ENCODE peak calls at places on chromosomes 16 and 17, in four cellular contexts. W is AG04450, U is astrocyte of the spinal cord, Y is brain microvascular endothelial cell. G is an unnamed sample.

GRCh38 chr16:81164481-81164880 is 68.3 kb upstream of the GCSH start:
- DNase-seq in Y (no peak), W (no peak), U (no peak), G (no peak)

GRCh38 chr17:42520540-42520951 is 15.5 kb upstream of the NAGLU start:
- DNase-seq in Y (peak), U (no peak), W (no peak), G (no peak)

GRCh38 chr17:68238894-68239293 is 8.9 kb upstream of the AMZ2 start:
- DNase-seq in W (no peak), U (no peak), Y (no peak), G (no peak)

GRCh38 chr16:30934827-30935557 is 11.6 kb downstream of the FBXL19 start:
- DNase-seq in W (no peak), U (peak), Y (peak), G (peak)

GRCh38 chr16:46974352-46974751 is 878 bp upstream of the DNAJA2 start:
- DNase-seq in W (no peak), U (no peak), Y (no peak), G (peak)

GRCh38 chr16:11792404-11793260 is 4.4 kb downstream of the ZC3H7A start:
- DNase-seq in Y (no peak), U (no peak), W (no peak), G (no peak)

GRCh38 chr16:14957576-14958322 is 17.1 kb upstream of the PDXDC1 start:
- DNase-seq in Y (no peak), U (no peak), W (no peak), G (no peak)

GRCh38 chr17:77738666-77739531 is 219.6 kb upstream of the TNRC6C start:
- DNase-seq in Y (no peak), W (no peak), U (no peak), G (no peak)

GRCh38 chr17:32492648-32493289 is 6.0 kb downstream of the CDK5R1 start:
- DNase-seq in Y (no peak), W (no peak), U (no peak), G (no peak)

GRCh38 chr16:67339453-67339852 is 12.8 kb downstream of the LRRC36 start:
- DNase-seq in W (peak), U (peak), Y (no peak), G (no peak)

GRCh38 chr16:51374346-51374745 is 223.3 kb upstream of the SALL1 start:
- DNase-seq in U (peak), W (peak), Y (peak), G (no peak)

GRCh38 chr16:88719933-88720296 is 13.6 kb downstream of the CTU2 start:
- DNase-seq in Y (no peak), W (no peak), U (no peak), G (no peak)

GRCh38 chr16:84241778-84242177 is 2.0 kb upstream of the KCNG4 start:
- DNase-seq in W (no peak), Y (no peak), U (no peak), G (no peak)

GRCh38 chr16:15916323-15916722 is 27.9 kb upstream of the CEP20 start:
- DNase-seq in U (no peak), W (no peak), Y (no peak), G (no peak)

GRCh38 chr17:79525793-79526677 is 84.8 kb downstream of the RBFOX3 start:
- DNase-seq in W (no peak), U (no peak), Y (no peak), G (no peak)

GRCh38 chr17:6186998-6187397 is 116.8 kb downstream of the WSCD1 start:
- DNase-seq in W (no peak), Y (no peak), U (no peak), G (no peak)

GRCh38 chr17:37187262-37187661 is 188.5 kb upstream of the C17orf78 start:
- DNase-seq in Y (no peak), U (peak), W (no peak), G (no peak)

GRCh38 chr17:35051579-35052239 is 11.8 kb downstream of the RFFL start:
- DNase-seq in W (no peak), U (peak), Y (peak), G (no peak)

GRCh38 chr17:80817321-80817845 is 174.3 kb upstream of the CHMP6 start:
- DNase-seq in U (no peak), W (no peak), Y (no peak), G (no peak)

GRCh38 chr16:1494711-1495110 is 1.6 kb downstream of the TELO2 start:
- DNase-seq in W (no peak), U (no peak), Y (no peak), G (no peak)
- H3K4me3 ChIP-seq in W (peak), U (no peak), Y (no peak), G (no peak)

DNA sequence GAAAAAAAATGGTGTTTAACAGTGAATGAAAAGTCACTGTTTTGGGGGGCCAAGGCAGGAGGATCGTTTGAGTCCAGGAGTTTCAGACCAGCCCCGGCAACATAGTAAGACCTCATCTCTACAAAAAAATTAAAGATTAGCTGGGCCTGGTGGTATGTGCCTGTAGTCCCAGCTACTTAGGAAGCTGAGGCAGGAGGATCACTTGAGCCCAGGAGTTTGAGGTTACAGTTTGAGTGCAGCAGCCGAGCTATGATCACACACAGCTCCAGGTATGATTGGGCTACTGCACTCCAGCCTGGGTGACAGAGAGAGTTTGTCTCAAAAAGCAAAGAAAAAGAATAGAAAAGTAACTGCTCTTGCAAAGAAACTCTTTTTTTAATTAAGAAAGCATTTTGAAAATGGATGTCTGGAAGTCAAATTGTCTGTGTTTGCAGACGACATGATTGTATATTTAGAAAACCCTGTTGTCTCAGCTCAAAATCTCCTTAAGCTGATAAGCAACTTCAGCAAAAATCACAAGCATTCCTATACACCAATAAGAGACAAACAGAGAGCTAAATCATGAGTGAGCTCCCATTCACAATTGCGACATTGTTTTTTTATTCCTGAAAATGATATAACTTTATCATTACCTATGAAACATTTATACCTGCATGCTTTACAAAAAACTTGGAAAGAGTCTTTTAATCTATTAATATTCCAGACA is 20.5 kb upstream of the CPD start:
- DNase-seq in W (no peak), U (no peak), Y (no peak), G (no peak)
- H3K4me3 ChIP-seq in W (no peak), U (no peak), Y (no peak), G (no peak)

GRCh38 chr16:243348-243747 is 8.7 kb downstream of the FAM234A start:
- DNase-seq in Y (no peak), W (no peak), U (no peak), G (no peak)
- H3K4me3 ChIP-seq in Y (no peak), W (no peak), U (no peak), G (no peak)

GRCh38 chr16:17776888-17777287 is 306.1 kb upstream of the XYLT1 start:
- DNase-seq in U (no peak), W (no peak), Y (no peak), G (no peak)
- H3K4me3 ChIP-seq in U (no peak), W (no peak), Y (no peak), G (no peak)

GRCh38 chr16:4936991-4937781 is at the start of gene PPL:
- DNase-seq in U (no peak), W (no peak), Y (no peak), G (no peak)

GRCh38 chr16:4938683-4939030 is 1.7 kb upstream of the PPL start:
- DNase-seq in U (no peak), W (no peak), Y (no peak), G (no peak)

GRCh38 chr16:4940719-4941118 is 3.8 kb upstream of the PPL start:
- DNase-seq in U (no peak), W (no peak), Y (no peak), G (no peak)

GRCh38 chr16:4936181-4936990 is 562 bp downstream of the PPL start:
- DNase-seq in Y (no peak), W (no peak), U (no peak), G (no peak)

GRCh38 chr16:4937782-4938682 is 1.1 kb upstream of the PPL start:
- DNase-seq in W (no peak), U (no peak), Y (no peak), G (no peak)
- H3K4me3 ChIP-seq in W (no peak), U (no peak), Y (no peak), G (no peak)

GRCh38 chr17:31313982-31314787 is at the start of gene EVI2B:
- DNase-seq in U (peak), W (no peak), Y (peak), G (peak)
- H3K4me3 ChIP-seq in U (no peak), W (no peak), Y (peak), G (peak)

GRCh38 chr17:58348038-58348437 is 4.0 kb downstream of the SUPT4H1 start:
- DNase-seq in U (no peak), W (no peak), Y (no peak), G (no peak)

GRCh38 chr17:58344047-58344790 is 7.8 kb downstream of the SUPT4H1 start:
- DNase-seq in Y (no peak), W (no peak), U (no peak), G (peak)

GRCh38 chr17:58343131-58343530 is 8.9 kb downstream of the SUPT4H1 start:
- DNase-seq in Y (no peak), W (no peak), U (no peak), G (no peak)

GRCh38 chr17:58344791-58345157 is 7.2 kb downstream of the SUPT4H1 start:
- DNase-seq in U (no peak), W (no peak), Y (no peak), G (peak)

GRCh38 chr17:58345500-58345899 is 6.5 kb downstream of the SUPT4H1 start:
- DNase-seq in W (no peak), Y (no peak), U (no peak), G (no peak)
- H3K4me3 ChIP-seq in W (no peak), Y (no peak), U (no peak), G (no peak)

DNA sequence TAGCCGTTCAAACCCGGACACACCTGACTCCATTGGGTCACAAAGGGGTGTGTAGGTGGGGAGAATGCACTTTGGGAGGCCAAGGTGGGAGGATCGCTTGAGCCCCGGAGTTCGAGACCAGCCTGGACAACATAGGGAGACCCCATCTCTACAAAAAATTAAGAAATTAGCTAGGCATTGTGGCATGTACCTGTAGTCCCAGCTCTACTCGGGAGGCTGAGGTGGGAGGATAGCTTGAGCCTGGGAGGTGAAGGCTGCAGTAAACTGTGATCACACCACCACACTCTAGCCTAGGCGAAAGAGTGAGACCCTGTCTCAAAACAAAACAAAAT is 942 bp upstream of the PHOSPHO1 start:
- DNase-seq in Y (no peak), W (no peak), U (no peak), G (no peak)
- H3K4me3 ChIP-seq in Y (no peak), W (no peak), U (no peak), G (no peak)

DNA sequence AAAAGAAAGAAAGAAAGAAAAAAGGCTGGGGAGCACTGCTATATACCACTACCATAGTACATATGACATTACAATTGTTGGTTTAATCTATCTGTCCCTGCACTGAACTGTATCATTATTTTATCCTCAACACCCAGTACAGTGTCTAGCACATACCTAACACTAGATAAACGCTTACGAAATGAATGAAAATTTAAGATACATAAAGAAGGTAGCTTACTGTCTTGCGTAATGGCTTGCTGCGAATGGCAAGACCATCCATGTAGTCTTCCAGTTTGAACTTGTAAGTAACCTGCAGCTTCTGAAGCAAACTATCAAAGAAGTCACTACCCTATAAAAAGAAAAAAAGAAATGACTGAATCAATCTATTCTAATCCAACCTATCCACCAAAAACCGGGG is 6.6 kb downstream of the SMG6 start:
- DNase-seq in W (no peak), U (no peak), Y (no peak), G (no peak)
- H3K4me3 ChIP-seq in W (no peak), U (no peak), Y (no peak), G (no peak)

GRCh38 chr17:49910094-49910857 is 58.7 kb upstream of the DLX4 start:
- DNase-seq in U (no peak), Y (peak), W (no peak), G (no peak)
- H3K4me3 ChIP-seq in U (no peak), Y (no peak), W (no peak), G (no peak)